ENCODE peak calls at places on chromosomes 13 and 19, in seven cellular contexts. Q is natural killer cell, U is BJ, C is brain microvascular endothelial cell, M is cardiac fibroblast, Y is GM13977, I is AG10803. D is an unnamed sample.

GRCh38 chr13:33870046-33870668 is 52.2 kb downstream of the RFC3 start:
- DNase-seq in Y (no peak), U (no peak), I (no peak), Q (no peak), C (no peak), M (no peak), D (no peak)

GRCh38 chr19:3837922-3838321 is 30.9 kb downstream of the ZFR2 start:
- DNase-seq in I (no peak), U (no peak), Y (no peak), M (no peak), C (no peak), Q (no peak), D (no peak)

GRCh38 chr19:18426416-18426767 is 7.2 kb downstream of the SSBP4 start:
- DNase-seq in I (no peak), C (no peak), M (no peak), Q (no peak), Y (no peak), U (no peak), D (no peak)

GRCh38 chr19:43682824-43683661 is 13.1 kb upstream of the PLAUR start:
- DNase-seq in M (no peak), C (no peak), Q (no peak), I (no peak), Y (no peak), U (no peak), D (no peak)

GRCh38 chr13:44698076-44698475 is 121.9 kb upstream of the TSC22D1 start:
- DNase-seq in Q (no peak), Y (no peak), C (no peak), U (no peak), I (no peak), M (no peak), D (no peak)

GRCh38 chr13:76621726-76622125 is 264.5 kb downstream of the KCTD12 start:
- DNase-seq in Q (no peak), M (no peak), I (no peak), C (no peak), Y (no peak), U (no peak), D (no peak)

GRCh38 chr13:111251646-111252448 is 68.6 kb upstream of the TEX29 start:
- DNase-seq in Y (no peak), I (peak), M (peak), Q (no peak), C (peak), U (no peak), D (no peak)

GRCh38 chr13:99356216-99357089 is 49.3 kb upstream of the GPR183 start:
- DNase-seq in C (peak), I (peak), M (peak), Q (peak), U (no peak), Y (peak), D (peak)

GRCh38 chr13:44653261-44653660 is 77.1 kb upstream of the TSC22D1 start:
- DNase-seq in Q (no peak), M (no peak), C (no peak), Y (no peak), I (peak), U (no peak), D (no peak)

GRCh38 chr13:74134226-74134776 is at the start of gene KLF12:
- DNase-seq in Q (peak), Y (peak), M (peak), C (peak), U (peak), I (peak), D (peak)

GRCh38 chr13:50387124-50387581 is 371.9 kb downstream of the KCNRG start:
- DNase-seq in Q (no peak), I (peak), C (no peak), M (no peak), Y (no peak), U (no peak), D (peak)
- TF ChIP-seq CTCF in Q (no peak), I (peak), C (peak), M (peak), Y (peak), U (peak), D (peak)

GRCh38 chr13:51328488-51328887 is 11.0 kb upstream of the SERPINE3 start:
- DNase-seq in M (no peak), Y (no peak), U (no peak), I (no peak), Q (no peak), C (no peak), D (no peak)
- TF ChIP-seq CTCF in M (no peak), Y (no peak), U (no peak), I (no peak), Q (no peak), C (no peak), D (no peak)

GRCh38 chr19:52095172-52096014 is at the start of gene ZNF841:
- DNase-seq in I (peak), Q (peak), C (peak), U (peak), M (peak), Y (peak), D (peak)
- TF ChIP-seq CTCF in I (no peak), Q (no peak), C (no peak), U (peak), M (no peak), Y (no peak), D (no peak)

GRCh38 chr19:34555447-34555846 is 73.9 kb downstream of the WTIP start:
- DNase-seq in M (peak), U (no peak), Q (no peak), Y (no peak), I (peak), C (peak), D (peak)
- TF ChIP-seq CTCF in M (peak), U (peak), Q (no peak), Y (peak), I (peak), C (peak), D (no peak)

DNA sequence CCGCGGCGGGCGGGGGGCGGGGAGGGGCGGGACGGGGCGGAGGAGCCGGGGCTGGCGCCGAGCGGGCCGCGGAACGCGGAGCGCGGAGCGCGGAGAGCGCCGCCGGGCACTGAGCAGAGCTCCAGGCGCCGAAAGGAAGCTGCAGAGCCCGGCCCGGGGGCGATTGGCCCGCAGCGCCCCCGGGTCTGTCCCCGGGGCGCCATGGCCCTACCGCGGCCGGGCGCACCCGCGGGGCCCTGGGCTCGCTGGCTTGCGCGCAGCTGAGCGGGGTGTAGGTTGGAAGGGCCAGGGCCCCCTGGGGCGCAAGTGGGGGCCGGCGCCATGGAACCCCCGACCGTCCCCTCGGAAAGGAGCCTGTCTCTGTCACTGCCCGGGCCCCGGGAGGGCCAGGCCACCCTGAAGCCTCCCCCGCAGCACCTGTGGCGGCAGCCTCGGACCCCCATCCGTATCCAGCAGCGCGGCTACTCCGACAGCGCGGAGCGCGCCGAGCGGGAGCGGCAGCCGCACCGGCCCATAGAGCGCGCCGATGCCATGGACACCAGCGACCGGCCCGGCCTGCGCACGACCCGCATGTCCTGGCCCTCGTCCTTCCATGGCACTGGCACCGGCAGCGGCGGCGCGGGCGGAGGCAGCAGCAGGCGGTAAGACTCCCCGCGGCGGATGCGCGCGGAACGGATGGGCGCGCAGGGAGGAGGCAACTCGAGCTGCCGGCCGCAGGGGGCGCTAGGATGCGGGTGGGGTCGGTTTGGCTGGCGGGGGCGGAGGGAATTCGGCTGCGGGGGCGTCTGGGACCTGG is at the start of gene PDE4A:
- DNase-seq in M (peak), Q (peak), C (no peak), U (no peak), I (no peak), Y (peak), D (peak)
- TF ChIP-seq CTCF in M (peak), Q (peak), C (peak), U (peak), I (peak), Y (peak), D (peak)

GRCh38 chr19:54155694-54156093 is 3.8 kb downstream of the LENG1 start:
- DNase-seq in U (no peak), C (no peak), Q (no peak), Y (no peak), I (no peak), M (no peak), D (no peak)
- TF ChIP-seq CTCF in U (no peak), C (peak), Q (no peak), Y (no peak), I (no peak), M (no peak), D (no peak)

GRCh38 chr13:101115762-101116161 is 300.5 kb downstream of the NALCN start:
- DNase-seq in I (peak), M (peak), U (no peak), Y (no peak), Q (no peak), C (no peak), D (no peak)
- TF ChIP-seq CTCF in I (peak), M (peak), U (no peak), Y (no peak), Q (no peak), C (peak), D (no peak)

D was measured in activated CD8-positive, alpha-beta T cell treated with anti-CD3 and anti-CD28 coated beads for 36 hours.